ENCODE peak calls at places on chromosomes 6 and 20, in nine cellular contexts. E is suprapubic skin, P is K562, T is GM23338, R is adrenal gland, F is kidney, A is vagina, N is left lung, J is cardiac muscle cell. C is an unnamed sample. For H3K36me3, the result is how much of the 10 kb centered on the place peaks cover.

GRCh38 chr20:51732454-51732791 is 35.8 kb downstream of the ATP9A start:
- DNase-seq in F (no peak), J (no peak), T (no peak), N (no peak), A (no peak), E (no peak), P (no peak), R (no peak), C (no peak)

GRCh38 chr6:30612213-30612612 is 4.8 kb downstream of the PPP1R10 start:
- DNase-seq in N (no peak), R (no peak), A (no peak), E (no peak), T (no peak), P (no peak), J (no peak), F (no peak), C (peak)

GRCh38 chr6:71544028-71544427 is 255.4 kb downstream of the OGFRL1 start:
- DNase-seq in A (no peak), P (no peak), J (no peak), R (no peak), N (no peak), E (no peak), F (no peak), T (peak), C (no peak)

GRCh38 chr6:93021235-93021909 is 398.0 kb downstream of the EPHA7 start:
- DNase-seq in J (no peak), A (no peak), R (no peak), E (no peak), N (peak), P (no peak), F (no peak), T (no peak), C (no peak)

GRCh38 chr6:133549252-133549925 is 308.2 kb downstream of the EYA4 start:
- DNase-seq in F (no peak), E (no peak), T (no peak), J (no peak), P (no peak), R (no peak), N (no peak), A (no peak), C (no peak)

GRCh38 chr6:115358616-115359015 is 702.1 kb downstream of the FRK start:
- DNase-seq in T (no peak), N (no peak), F (no peak), R (no peak), P (no peak), J (no peak), E (no peak), A (no peak), C (no peak)

GRCh38 chr6:39296745-39297640 is 17.2 kb downstream of the KCNK17 start:
- DNase-seq in F (peak), R (peak), N (no peak), P (no peak), T (no peak), J (peak), A (no peak), E (no peak), C (no peak)

GRCh38 chr6:15292721-15293302 is 46.9 kb downstream of the JARID2 start:
- DNase-seq in J (no peak), P (no peak), F (no peak), N (no peak), T (no peak), E (no peak), R (no peak), A (no peak), C (no peak)

GRCh38 chr6:43817192-43817591 is 47.2 kb downstream of the VEGFA start:
- DNase-seq in A (no peak), J (peak), T (peak), P (peak), N (no peak), R (peak), E (no peak), F (no peak), C (peak)

GRCh38 chr6:36820700-36821580 is 18.3 kb downstream of the CPNE5 start:
- DNase-seq in J (no peak), A (no peak), T (peak), P (peak), F (no peak), R (no peak), N (no peak), E (no peak), C (no peak)

GRCh38 chr6:97841763-97842162 is 558.7 kb upstream of the MMS22L start:
- DNase-seq in E (no peak), N (no peak), A (no peak), P (no peak), R (no peak), J (no peak), F (no peak), T (no peak), C (peak)

GRCh38 chr20:35663516-35663812 is 1.2 kb downstream of the CPNE1 start:
- DNase-seq in J (no peak), N (no peak), R (no peak), F (no peak), E (no peak), T (no peak), P (no peak), A (no peak), C (no peak)

GRCh38 chr20:31565699-31566331 is 39.3 kb upstream of the ID1 start:
- DNase-seq in N (no peak), J (no peak), T (no peak), P (no peak), E (no peak), R (no peak), A (no peak), F (no peak), C (no peak)

GRCh38 chr6:150282806-150283205 is 86.0 kb upstream of the IYD start:
- DNase-seq in T (no peak), F (no peak), P (no peak), E (no peak), A (no peak), N (no peak), R (no peak), J (no peak), C (no peak)

GRCh38 chr6:53493635-53494025 is 51.3 kb downstream of the GCLC start:
- DNase-seq in N (no peak), R (no peak), E (no peak), F (no peak), J (no peak), P (no peak), A (no peak), T (no peak), C (no peak)

GRCh38 chr6:85923013-85923430 is 280.3 kb upstream of the SYNCRIP start:
- DNase-seq in F (no peak), P (no peak), J (peak), R (peak), A (no peak), T (peak), E (no peak), N (no peak), C (peak)

GRCh38 chr6:21798468-21798867 is 204.9 kb downstream of the SOX4 start:
- DNase-seq in P (no peak), N (no peak), F (no peak), E (no peak), J (no peak), R (no peak), T (no peak), A (no peak), C (no peak)

GRCh38 chr6:84428300-84428907 is 201.0 kb upstream of the CEP162 start:
- DNase-seq in T (peak), P (peak), F (no peak), J (peak), A (no peak), E (no peak), R (peak), N (no peak), C (peak)

DNA sequence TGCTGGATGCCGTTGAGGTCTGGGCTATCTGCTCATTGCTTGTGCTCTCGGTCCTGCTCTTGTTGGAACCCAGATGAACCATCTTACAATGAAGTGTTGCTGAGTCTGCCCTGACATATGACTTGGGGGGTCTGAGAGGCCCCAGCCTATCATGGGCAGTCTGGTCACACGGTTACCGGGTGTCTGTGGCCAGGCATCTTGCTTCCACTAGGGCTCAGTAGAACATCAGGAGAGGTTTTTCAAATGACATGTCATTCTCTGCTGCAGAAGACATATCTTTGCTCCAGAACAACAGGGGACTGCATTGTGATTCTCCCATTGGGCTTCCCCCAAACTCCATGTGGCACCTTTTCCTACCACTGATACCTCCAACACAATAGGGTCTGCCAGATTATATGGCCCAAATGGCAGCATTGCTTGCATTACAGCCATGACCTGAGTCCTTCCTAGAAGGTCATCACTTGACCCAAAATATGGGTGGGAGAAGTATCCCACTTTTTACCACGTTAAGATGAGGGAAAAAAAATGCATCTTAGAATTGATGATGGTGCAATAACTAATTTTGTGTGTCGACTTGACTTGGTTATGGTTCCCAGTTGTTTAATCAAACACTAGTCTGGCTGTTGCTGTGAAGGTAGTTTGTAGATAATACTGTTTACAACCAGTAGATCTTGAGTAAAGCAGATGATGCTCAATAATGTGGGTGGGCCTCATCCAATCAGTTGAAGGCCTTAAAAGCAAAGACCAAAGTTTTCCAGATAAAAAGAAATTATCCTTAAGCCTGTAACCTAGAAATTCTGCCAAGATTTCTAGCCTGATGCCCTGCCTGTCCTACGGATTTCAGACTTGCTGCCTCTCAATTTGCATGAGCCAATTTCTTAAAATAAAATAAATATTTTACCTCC is 241.0 kb downstream of the QKI start:
- DNase-seq in N (no peak), P (no peak), T (no peak), R (peak), J (no peak), A (no peak), E (no peak), F (no peak), C (no peak)
- TF ChIP-seq CTCF in N (no peak), P (peak), T (no peak), R (no peak), J (no peak), A (no peak), E (no peak), F (no peak), C (no peak)

GRCh38 chr20:37236462-37236861 is 25.2 kb downstream of the GHRH start:
- DNase-seq in J (no peak), A (no peak), F (no peak), P (no peak), T (no peak), R (peak), N (no peak), E (no peak), C (no peak)
- H3K36me3 ChIP-seq in J (half or more), A (under half), F (half or more), P (half or more), T (half or more), R (under half), N (under half), E (half or more), C (half or more)

GRCh38 chr20:10469599-10469998 is 34.5 kb downstream of the SLX4IP start:
- DNase-seq in R (peak), P (no peak), E (no peak), F (no peak), J (peak), A (no peak), N (no peak), T (peak), C (peak)
- H3K27ac ChIP-seq in R (no peak), P (no peak), E (no peak), F (no peak), J (no peak), A (peak), N (peak), T (no peak), C (peak)

GRCh38 chr20:44521484-44522481 is at the start of gene SERINC3:
- DNase-seq in E (peak), P (peak), N (peak), T (peak), J (peak), A (peak), R (peak), F (peak), C (peak)
- TF ChIP-seq CTCF in E (no peak), P (peak), N (no peak), T (peak), J (no peak), A (no peak), R (no peak), F (no peak), C (peak)

DNA sequence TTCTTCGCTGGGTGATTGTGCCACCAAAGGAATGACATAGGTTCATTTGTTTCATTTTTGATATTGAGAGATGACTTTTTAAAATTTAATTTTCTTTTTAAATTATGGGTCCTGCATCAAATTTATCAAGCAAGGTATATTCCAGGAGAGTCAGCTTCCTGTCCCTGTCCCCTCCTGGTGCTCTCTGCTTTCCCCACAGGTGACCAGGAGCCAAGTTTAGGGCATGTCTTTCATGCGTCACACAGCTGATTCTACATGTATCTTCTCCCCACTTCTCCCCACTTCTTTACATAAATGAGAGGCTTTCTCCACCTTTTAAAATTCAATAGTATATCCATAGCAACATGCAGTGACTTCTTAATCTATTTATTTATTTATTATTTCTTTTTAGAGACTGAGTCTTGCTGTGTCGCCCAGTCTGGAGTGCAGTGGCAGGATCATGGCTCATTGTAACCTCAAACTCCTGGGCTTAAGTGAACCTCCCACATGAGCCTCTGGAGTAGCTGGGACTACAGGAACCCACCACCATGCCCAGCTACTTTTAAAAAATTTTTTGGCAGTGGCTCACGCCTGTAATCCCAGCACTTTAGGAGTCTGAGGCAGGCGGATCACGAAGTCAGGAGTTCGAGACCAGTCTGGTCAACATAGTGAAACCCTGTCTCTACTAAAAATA is 30.0 kb downstream of the OSBPL2 start:
- DNase-seq in N (no peak), P (no peak), J (no peak), T (no peak), E (no peak), F (no peak), A (no peak), R (no peak), C (no peak)
- H3K36me3 ChIP-seq in N (under half), P (under half), J (under half), T (under half), E (half or more), F (under half), A (under half), R (under half), C (under half)

GRCh38 chr6:38170666-38171065 is 351.1 kb downstream of the ZFAND3 start:
- DNase-seq in E (no peak), N (no peak), T (no peak), R (no peak), J (no peak), A (no peak), F (no peak), P (no peak), C (no peak)
- H3K27ac ChIP-seq in E (no peak), N (no peak), T (peak), R (no peak), J (no peak), A (no peak), F (no peak), P (no peak), C (no peak)

DNA sequence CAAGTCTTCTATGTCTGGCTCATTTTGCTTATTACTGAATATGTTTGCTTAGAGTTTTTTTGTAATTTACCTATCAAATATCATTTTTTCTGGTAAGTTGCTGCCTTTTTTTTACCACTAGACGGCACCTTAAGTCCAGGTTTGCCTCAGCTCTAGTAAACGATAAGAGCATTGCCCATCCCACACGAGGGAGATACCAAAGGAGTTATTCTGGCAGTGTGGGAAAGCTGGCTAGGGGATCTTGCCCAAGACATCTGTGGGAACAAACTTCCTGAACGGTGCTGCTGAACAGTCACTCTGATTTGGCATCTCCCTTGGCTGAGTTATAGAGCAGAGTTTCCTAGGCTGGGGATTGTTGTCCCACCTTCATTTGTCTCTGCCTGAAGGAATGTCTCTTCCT is 306.4 kb downstream of the COL12A1 start:
- DNase-seq in P (no peak), E (no peak), R (no peak), N (no peak), J (no peak), F (no peak), A (no peak), T (peak), C (peak)
- TF ChIP-seq CTCF in P (no peak), E (no peak), R (no peak), N (no peak), J (peak), F (no peak), A (no peak), T (peak), C (peak)

GRCh38 chr20:3914446-3914845 is 25.3 kb downstream of the PANK2 start:
- DNase-seq in T (no peak), E (no peak), J (no peak), R (no peak), N (no peak), F (no peak), P (no peak), A (no peak), C (no peak)
- H3K36me3 ChIP-seq in T (half or more), E (half or more), J (under half), R (under half), N (under half), F (under half), P (half or more), A (under half), C (half or more)

DNA sequence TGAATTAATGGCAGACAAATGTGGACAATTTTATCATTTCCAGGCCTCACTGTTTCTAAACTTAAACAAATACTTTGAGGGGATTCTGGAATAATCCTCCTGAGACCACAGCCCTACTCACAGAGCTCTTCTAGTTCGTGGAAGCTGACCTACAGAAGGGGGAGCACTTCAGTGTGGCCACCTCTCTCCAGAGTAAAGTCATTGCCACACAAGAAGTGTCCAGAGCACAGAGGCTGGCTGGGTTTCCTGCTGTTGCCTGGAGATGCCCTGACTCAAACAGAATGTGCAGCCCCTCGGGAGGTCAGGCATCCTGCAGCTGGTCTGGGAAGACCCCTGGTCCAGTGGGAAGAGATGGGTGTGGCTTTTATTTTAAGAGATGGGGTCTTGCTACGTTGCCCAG is 110.9 kb downstream of the QRSL1 start:
- DNase-seq in R (no peak), J (no peak), T (no peak), E (no peak), P (no peak), N (no peak), A (no peak), F (no peak), C (no peak)
- H3K27ac ChIP-seq in R (no peak), J (no peak), T (no peak), E (no peak), P (no peak), N (no peak), A (no peak), F (peak), C (no peak)

C was measured in A673.